ENCODE peak calls at places on chromosomes 2 and 18, in nine cellular contexts. N, A, Y, F, E, W, U, C and H are unnamed samples.

GRCh38 chr2:121519732-121520640 is 10.7 kb upstream of the RNU4ATAC start:
- DNase-seq in N (no peak), A (no peak), Y (peak), F (no peak), E (peak), W (peak), U (no peak), C (no peak), H (no peak)

GRCh38 chr2:157825885-157826284 is 50.2 kb downstream of the ACVR1 start:
- DNase-seq in N (peak), A (no peak), Y (no peak), F (peak), E (peak), W (no peak), U (no peak), C (no peak), H (no peak)

GRCh38 chr18:55861266-55861665 is 273.3 kb upstream of the TCF4 start:
- DNase-seq in N (peak), A (no peak), Y (peak), F (no peak), E (peak), W (no peak), U (no peak), C (no peak), H (no peak)

GRCh38 chr2:55779459-55780421 is 86.1 kb upstream of the PNPT1 start:
- DNase-seq in N (peak), A (no peak), Y (peak), F (peak), E (peak), W (no peak), U (no peak), C (peak), H (no peak)

GRCh38 chr2:39991298-39991697 is 212.2 kb upstream of the THUMPD2 start:
- DNase-seq in N (peak), A (no peak), Y (peak), F (peak), E (peak), W (no peak), U (no peak), C (no peak), H (no peak)

GRCh38 chr2:148812306-148812705 is 62.7 kb upstream of the KIF5C start:
- DNase-seq in N (peak), A (no peak), Y (peak), F (peak), E (peak), W (no peak), U (peak), C (no peak), H (peak)

GRCh38 chr2:111883661-111884591 is at the start of gene ANAPC1:
- DNase-seq in N (peak), A (peak), Y (peak), F (peak), E (peak), W (peak), U (peak), C (peak), H (peak)

GRCh38 chr2:239398536-239398935 is 2.3 kb downstream of the HDAC4 start:
- DNase-seq in N (no peak), A (peak), Y (no peak), F (no peak), E (peak), W (no peak), U (no peak), C (no peak), H (no peak)

GRCh38 chr2:143581989-143582719 is 452.9 kb downstream of the ARHGAP15 start:
- DNase-seq in N (no peak), A (no peak), Y (no peak), F (peak), E (peak), W (no peak), U (no peak), C (no peak), H (no peak)

GRCh38 chr2:188475945-188476344 is 184.3 kb downstream of the GULP1 start:
- DNase-seq in N (peak), A (no peak), Y (peak), F (peak), E (peak), W (no peak), U (no peak), C (no peak), H (no peak)

GRCh38 chr2:102620367-102620766 is 1.0 kb downstream of the SLC9A2 start:
- DNase-seq in N (no peak), A (peak), Y (no peak), F (no peak), E (no peak), W (no peak), U (no peak), C (no peak), H (no peak)

GRCh38 chr2:37561615-37562569 is 109.5 kb downstream of the CDC42EP3 start:
- DNase-seq in N (peak), A (no peak), Y (peak), F (no peak), E (peak), W (no peak), U (no peak), C (no peak), H (no peak)

GRCh38 chr2:140786585-140786984 is 1344.2 kb downstream of the LRP1B start:
- DNase-seq in N (no peak), A (no peak), Y (no peak), F (no peak), E (no peak), W (no peak), U (no peak), C (no peak), H (no peak)

GRCh38 chr2:137888845-137889244 is 75.4 kb upstream of the HNMT start:
- DNase-seq in N (peak), A (peak), Y (peak), F (no peak), E (peak), W (no peak), U (peak), C (no peak), H (no peak)

GRCh38 chr18:50338676-50339075 is 36.2 kb upstream of the SKA1 start:
- DNase-seq in N (no peak), A (no peak), Y (no peak), F (no peak), E (no peak), W (no peak), U (no peak), C (no peak), H (no peak)

GRCh38 chr2:169476459-169476858 is 2.8 kb upstream of the BBS5 start:
- DNase-seq in N (peak), A (no peak), Y (peak), F (peak), E (no peak), W (no peak), U (no peak), C (no peak), H (no peak)

GRCh38 chr18:25726278-25726677 is 364.1 kb downstream of the SS18 start:
- DNase-seq in N (no peak), A (no peak), Y (peak), F (peak), E (peak), W (no peak), U (no peak), C (peak), H (no peak)

GRCh38 chr2:237614151-237614720 is 13.2 kb upstream of the LRRFIP1 start:
- DNase-seq in N (no peak), A (peak), Y (peak), F (no peak), E (no peak), W (no peak), U (no peak), C (no peak), H (no peak)

GRCh38 chr2:177598321-177598922 is 205.8 kb downstream of the AGPS start:
- DNase-seq in N (no peak), A (no peak), Y (peak), F (peak), E (peak), W (no peak), U (peak), C (no peak), H (no peak)

GRCh38 chr2:171893196-171893823 is 734 bp downstream of the SLC25A12 start:
- DNase-seq in N (no peak), A (peak), Y (peak), F (no peak), E (peak), W (no peak), U (no peak), C (no peak), H (no peak)

GRCh38 chr2:138029238-138029637 is 65.0 kb downstream of the HNMT start:
- DNase-seq in N (no peak), A (no peak), Y (peak), F (peak), E (peak), W (no peak), U (peak), C (no peak), H (peak)

DNA sequence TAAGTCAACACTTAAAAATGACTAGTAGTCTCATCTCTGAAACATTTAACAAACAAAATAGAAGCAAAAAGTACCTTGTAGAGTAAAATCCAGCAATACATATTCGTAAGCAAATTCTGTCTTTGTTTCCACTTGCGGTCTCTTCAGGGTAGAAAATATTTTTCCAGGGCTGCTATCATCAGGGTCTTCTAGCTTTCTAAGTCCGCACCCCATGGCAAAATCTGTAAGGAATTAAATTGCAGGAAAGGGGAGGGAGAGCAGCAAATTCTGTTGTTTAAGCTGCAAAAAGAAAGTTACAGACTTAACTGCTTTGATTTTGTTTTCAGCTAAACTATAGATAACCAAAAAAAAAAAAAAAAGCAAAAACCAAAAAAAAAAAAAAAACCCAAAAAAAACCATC is at the start of gene RFTN2:
- DNase-seq in N (no peak), A (no peak), Y (peak), F (no peak), E (peak), W (no peak), U (no peak), C (no peak), H (no peak)
- H3K4me3 ChIP-seq in N (no peak), A (peak), Y (peak), F (peak), E (peak), W (peak), U (peak), C (peak), H (peak)

GRCh38 chr2:74426181-74426758 is 4.7 kb downstream of the WDR54 start:
- DNase-seq in N (no peak), A (peak), Y (no peak), F (no peak), E (no peak), W (no peak), U (no peak), C (no peak), H (no peak)

GRCh38 chr2:74427551-74427950 is 6.0 kb downstream of the WDR54 start:
- DNase-seq in N (peak), A (peak), Y (no peak), F (no peak), E (peak), W (no peak), U (no peak), C (no peak), H (no peak)

GRCh38 chr2:74430502-74430901 is 9.0 kb downstream of the WDR54 start:
- DNase-seq in N (no peak), A (no peak), Y (no peak), F (no peak), E (no peak), W (no peak), U (no peak), C (no peak), H (no peak)

GRCh38 chr2:74428675-74429074 is 7.1 kb downstream of the WDR54 start:
- DNase-seq in N (no peak), A (peak), Y (no peak), F (no peak), E (peak), W (no peak), U (no peak), C (no peak), H (no peak)

DNA sequence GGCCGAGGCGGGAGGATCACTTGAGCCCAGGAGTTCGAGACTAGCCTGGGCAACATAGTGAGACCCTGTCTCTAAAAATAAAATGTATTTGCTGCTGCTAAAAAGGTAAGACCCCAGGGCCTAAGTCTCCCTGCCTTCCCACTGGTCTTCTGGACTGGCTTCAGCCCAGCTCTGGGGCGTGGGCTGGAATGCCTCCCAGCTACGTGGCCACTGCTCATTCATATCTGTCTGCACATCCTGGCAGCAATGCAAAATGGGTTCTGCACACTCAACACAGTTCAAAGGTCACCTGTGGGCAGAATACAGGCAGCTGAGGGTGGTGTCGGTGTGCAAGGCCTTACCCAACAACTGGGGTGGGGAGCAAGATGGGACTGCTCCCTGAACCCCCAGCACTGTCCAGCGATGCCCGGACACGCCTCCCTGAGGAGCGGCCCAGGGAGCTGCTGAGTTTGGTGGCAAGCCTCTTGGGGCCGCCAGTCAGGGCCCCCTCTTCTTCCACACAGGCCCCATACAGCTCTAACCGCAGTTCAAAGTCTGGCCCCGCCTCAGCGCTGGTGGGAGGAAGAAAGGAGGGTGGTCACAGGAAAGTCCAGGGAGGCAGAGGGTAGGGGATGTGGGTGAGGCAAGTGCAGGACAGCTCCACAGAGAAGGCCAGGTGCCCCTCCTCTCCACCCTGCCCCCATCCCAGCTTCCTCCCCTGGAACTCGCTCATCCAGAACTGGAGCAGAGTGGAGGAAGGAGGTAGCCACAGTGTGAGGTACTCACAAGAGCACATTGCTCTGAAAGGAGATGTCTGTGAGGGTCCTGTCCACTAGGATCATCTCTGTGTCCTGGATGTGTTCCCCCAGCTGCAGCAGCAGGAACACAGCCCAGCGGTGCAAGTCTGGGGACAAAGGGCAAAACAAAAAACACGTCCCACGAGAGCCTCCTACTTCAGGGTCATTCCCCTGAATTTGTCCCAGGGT is 8.2 kb downstream of the WDR54 start:
- DNase-seq in N (no peak), A (no peak), Y (peak), F (no peak), E (peak), W (no peak), U (no peak), C (no peak), H (no peak)
- H3K4me3 ChIP-seq in N (no peak), A (no peak), Y (no peak), F (no peak), E (no peak), W (no peak), U (no peak), C (no peak), H (no peak)

GRCh38 chr18:62119884-62120283 is 67.0 kb downstream of the PIGN start:
- DNase-seq in N (no peak), A (no peak), Y (no peak), F (no peak), E (no peak), W (no peak), U (no peak), C (no peak), H (no peak)

GRCh38 chr18:62122330-62122729 is 64.5 kb downstream of the PIGN start:
- DNase-seq in N (no peak), A (no peak), Y (no peak), F (no peak), E (no peak), W (no peak), U (no peak), C (no peak), H (no peak)

GRCh38 chr18:62118324-62118723 is 68.5 kb downstream of the PIGN start:
- DNase-seq in N (no peak), A (no peak), Y (peak), F (peak), E (peak), W (no peak), U (no peak), C (no peak), H (no peak)
- H3K4me3 ChIP-seq in N (no peak), A (no peak), Y (no peak), F (no peak), E (no peak), W (no peak), U (no peak), C (no peak), H (no peak)

GRCh38 chr18:13315000-13315399 is 96.4 kb downstream of the LDLRAD4 start:
- DNase-seq in N (no peak), A (no peak), Y (no peak), F (no peak), E (no peak), W (no peak), U (no peak), C (no peak), H (no peak)
- H3K4me3 ChIP-seq in N (no peak), A (no peak), Y (no peak), F (no peak), E (no peak), W (no peak), U (no peak), C (no peak), H (no peak)